ENCODE peak calls at places on chromosomes 6 and 20, in six cellular contexts. T, H, Z, S, A and Y are unnamed samples.

GRCh38 chr6:39225946-39226437 is 3.3 kb downstream of the KCNK5 start:
- DNase-seq in T (no peak), H (no peak), Z (no peak), S (no peak), A (no peak), Y (no peak)

GRCh38 chr6:2791124-2792050 is 26.2 kb downstream of the WRNIP1 start:
- DNase-seq in T (peak), H (peak), Z (peak), S (peak), A (peak), Y (peak)

GRCh38 chr20:17511401-17511800 is 19.8 kb downstream of the BFSP1 start:
- DNase-seq in T (no peak), H (no peak), Z (no peak), S (no peak), A (no peak), Y (no peak)

GRCh38 chr6:46648869-46649488 is 3.6 kb downstream of the CYP39A1 start:
- DNase-seq in T (peak), H (peak), Z (no peak), S (peak), A (no peak), Y (no peak)

GRCh38 chr6:110357696-110358535 is at the start of gene METTL24:
- DNase-seq in T (no peak), H (no peak), Z (no peak), S (no peak), A (no peak), Y (peak)

GRCh38 chr6:149939909-149940672 is 1.7 kb upstream of the ULBP2 start:
- DNase-seq in T (no peak), H (no peak), Z (no peak), S (no peak), A (no peak), Y (no peak)

GRCh38 chr6:25138024-25138696 is 141.0 kb upstream of the CARMIL1 start:
- DNase-seq in T (peak), H (peak), Z (peak), S (peak), A (peak), Y (peak)

GRCh38 chr6:72683797-72684196 is 61.9 kb downstream of the KCNQ5 start:
- DNase-seq in T (no peak), H (no peak), Z (no peak), S (no peak), A (no peak), Y (peak)

GRCh38 chr20:49508435-49509199 is 26.1 kb upstream of the KCNB1 start:
- DNase-seq in T (peak), H (peak), Z (no peak), S (peak), A (peak), Y (peak)

GRCh38 chr6:11419763-11420453 is 117.6 kb upstream of the TMEM170B start:
- DNase-seq in T (no peak), H (no peak), Z (no peak), S (no peak), A (no peak), Y (no peak)

GRCh38 chr20:48538856-48539255 is 288.9 kb downstream of the PREX1 start:
- DNase-seq in T (no peak), H (peak), Z (no peak), S (peak), A (no peak), Y (no peak)

GRCh38 chr6:134774244-134774643 is 175.7 kb downstream of the ALDH8A1 start:
- DNase-seq in T (peak), H (peak), Z (peak), S (peak), A (peak), Y (no peak)

GRCh38 chr20:36645998-36646397 is at the start of gene SLA2:
- DNase-seq in T (no peak), H (no peak), Z (no peak), S (no peak), A (no peak), Y (peak)

GRCh38 chr6:3360727-3361045 is 96.2 kb downstream of the SLC22A23 start:
- DNase-seq in T (no peak), H (no peak), Z (no peak), S (no peak), A (no peak), Y (no peak)

GRCh38 chr6:72588155-72588554 is 33.7 kb upstream of the KCNQ5 start:
- DNase-seq in T (no peak), H (no peak), Z (no peak), S (no peak), A (no peak), Y (no peak)

GRCh38 chr6:168029459-168030217 is 32.2 kb downstream of the KIF25 start:
- DNase-seq in T (peak), H (no peak), Z (no peak), S (no peak), A (no peak), Y (no peak)

GRCh38 chr6:48628316-48628715 is 517.3 kb upstream of the PTCHD4 start:
- DNase-seq in T (no peak), H (no peak), Z (peak), S (no peak), A (peak), Y (no peak)

GRCh38 chr6:116444092-116444491 is 17.1 kb upstream of the CALHM6 start:
- DNase-seq in T (peak), H (peak), Z (no peak), S (peak), A (peak), Y (peak)

GRCh38 chr6:156876302-156876701 is 99.1 kb downstream of the ARID1B start:
- DNase-seq in T (no peak), H (no peak), Z (no peak), S (no peak), A (no peak), Y (no peak)

GRCh38 chr20:43727980-43728590 is 1.3 kb upstream of the GTSF1L start:
- DNase-seq in T (no peak), H (no peak), Z (no peak), S (peak), A (no peak), Y (no peak)

GRCh38 chr20:18496042-18496441 is 983 bp downstream of the RBBP9 start:
- DNase-seq in T (peak), H (no peak), Z (no peak), S (peak), A (no peak), Y (no peak)

GRCh38 chr20:35473684-35474083 is 18.3 kb downstream of the CEP250 start:
- DNase-seq in T (no peak), H (no peak), Z (no peak), S (no peak), A (no peak), Y (no peak)

GRCh38 chr20:11229772-11230171 is 556.0 kb upstream of the JAG1 start:
- DNase-seq in T (peak), H (peak), Z (peak), S (peak), A (peak), Y (no peak)

GRCh38 chr6:1595271-1596087 is 14.2 kb upstream of the FOXC1 start:
- DNase-seq in T (no peak), H (no peak), Z (no peak), S (no peak), A (no peak), Y (no peak)

GRCh38 chr20:48711044-48711428 is 116.8 kb downstream of the PREX1 start:
- DNase-seq in T (no peak), H (no peak), Z (no peak), S (no peak), A (no peak), Y (no peak)

GRCh38 chr6:79504372-79504771 is 32.9 kb downstream of the LCA5 start:
- DNase-seq in T (no peak), H (no peak), Z (no peak), S (no peak), A (no peak), Y (no peak)

GRCh38 chr6:45112711-45113110 is 215.4 kb upstream of the RUNX2 start:
- DNase-seq in T (no peak), H (no peak), Z (no peak), S (no peak), A (no peak), Y (no peak)

GRCh38 chr6:136030131-136030530 is 178.6 kb downstream of the PDE7B start:
- DNase-seq in T (no peak), H (no peak), Z (peak), S (no peak), A (no peak), Y (no peak)

GRCh38 chr6:129206761-129207330 is 323.9 kb downstream of the LAMA2 start:
- DNase-seq in T (no peak), H (no peak), Z (no peak), S (no peak), A (no peak), Y (no peak)

GRCh38 chr6:64477311-64477850 is 841.8 kb downstream of the PHF3 start:
- DNase-seq in T (no peak), H (no peak), Z (no peak), S (no peak), A (peak), Y (no peak)

GRCh38 chr20:43904195-43904594 is 10.5 kb upstream of the TOX2 start:
- DNase-seq in T (no peak), H (no peak), Z (no peak), S (no peak), A (no peak), Y (no peak)

GRCh38 chr6:30855429-30856069 is 28.8 kb upstream of the DDR1 start:
- DNase-seq in T (no peak), H (no peak), Z (no peak), S (no peak), A (no peak), Y (no peak)

DNA sequence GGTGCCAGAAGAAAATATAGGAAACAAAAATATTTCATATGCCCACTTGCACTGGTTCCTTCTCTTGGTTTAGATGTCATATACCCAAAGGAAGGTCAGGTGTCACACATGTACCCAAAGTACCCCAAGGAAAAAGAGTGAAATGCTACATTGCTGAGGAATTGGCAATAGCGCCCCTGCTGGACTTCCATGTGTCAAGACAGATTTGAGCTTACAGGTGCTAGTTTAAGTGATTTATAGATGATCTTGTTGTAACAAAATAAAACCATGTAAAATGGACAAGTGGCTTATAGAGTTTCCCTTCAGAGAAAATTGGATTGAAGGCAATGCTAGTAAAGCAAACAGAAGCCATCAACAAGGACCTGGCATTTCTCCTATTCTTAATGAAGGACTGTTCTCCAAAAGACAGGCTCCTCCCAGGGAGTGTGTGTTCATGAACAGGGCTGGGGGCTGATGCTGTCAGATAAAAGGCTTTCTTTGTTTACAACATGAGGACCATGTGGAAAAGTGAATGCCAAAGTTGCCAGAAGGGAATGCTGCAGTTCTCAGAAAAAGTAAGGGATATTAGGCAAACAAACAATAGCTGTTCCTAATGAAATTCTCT is 64.3 kb upstream of the PAK5 start:
- DNase-seq in T (peak), H (no peak), Z (no peak), S (peak), A (peak), Y (no peak)
- TF ChIP-seq CTCF in T (peak), H (peak), Z (peak), S (peak), A (peak), Y (peak)

DNA sequence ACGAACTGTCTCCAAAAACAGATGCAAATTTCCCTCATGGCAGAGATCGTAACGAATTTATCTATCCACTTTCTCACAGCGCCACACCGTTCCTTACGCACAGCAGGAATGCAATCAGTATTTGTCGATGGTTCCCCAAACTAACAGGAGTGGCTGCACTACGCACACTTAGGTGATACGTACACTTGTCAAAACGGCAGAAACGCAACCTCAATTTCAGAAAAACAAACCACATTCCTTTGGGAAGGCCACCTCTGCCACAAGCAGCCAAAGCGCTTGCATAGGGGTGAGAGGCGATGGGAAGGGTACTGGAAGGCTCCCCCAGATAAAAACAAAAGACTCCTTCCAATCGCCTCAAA is 638 bp downstream of the MDN1 start:
- DNase-seq in T (peak), H (peak), Z (no peak), S (peak), A (peak), Y (no peak)
- TF ChIP-seq CTCF in T (no peak), H (no peak), Z (no peak), S (no peak), A (no peak), Y (no peak)

DNA sequence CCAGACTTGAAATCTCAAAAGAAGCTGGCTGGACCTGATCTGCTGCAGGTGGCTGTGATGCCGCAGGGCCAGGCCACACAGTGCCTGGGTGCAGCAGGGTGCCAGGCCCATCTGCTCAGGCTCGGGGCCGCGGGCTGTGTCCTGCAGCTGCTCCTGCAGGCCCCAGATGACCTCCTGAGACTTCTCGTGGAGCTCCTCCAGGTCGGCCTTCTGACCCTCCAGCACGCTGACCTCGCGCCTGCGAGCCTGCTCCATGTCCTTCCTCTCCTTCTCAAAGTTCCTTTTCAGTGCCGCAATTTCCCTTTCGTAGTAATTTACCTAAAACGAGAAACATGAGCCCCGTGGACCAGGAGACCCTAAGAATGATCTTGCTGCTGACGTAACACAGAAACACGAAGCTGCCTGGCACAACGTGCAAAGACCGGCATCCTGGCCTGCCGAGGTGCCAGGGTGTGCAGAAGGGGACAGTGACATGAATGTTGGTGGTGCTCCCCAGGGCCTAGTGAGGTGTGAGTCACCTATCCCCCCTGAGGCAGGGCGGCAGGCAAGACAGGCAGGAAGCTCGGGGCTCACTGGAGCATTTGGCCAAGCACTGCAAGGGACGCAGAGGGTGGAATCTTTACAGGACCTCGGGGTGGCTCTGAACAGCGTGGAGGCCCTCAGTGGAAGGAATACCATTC is 71.6 kb downstream of the GINS1 start:
- DNase-seq in T (peak), H (no peak), Z (no peak), S (no peak), A (no peak), Y (no peak)
- TF ChIP-seq CTCF in T (no peak), H (no peak), Z (no peak), S (no peak), A (no peak), Y (no peak)

DNA sequence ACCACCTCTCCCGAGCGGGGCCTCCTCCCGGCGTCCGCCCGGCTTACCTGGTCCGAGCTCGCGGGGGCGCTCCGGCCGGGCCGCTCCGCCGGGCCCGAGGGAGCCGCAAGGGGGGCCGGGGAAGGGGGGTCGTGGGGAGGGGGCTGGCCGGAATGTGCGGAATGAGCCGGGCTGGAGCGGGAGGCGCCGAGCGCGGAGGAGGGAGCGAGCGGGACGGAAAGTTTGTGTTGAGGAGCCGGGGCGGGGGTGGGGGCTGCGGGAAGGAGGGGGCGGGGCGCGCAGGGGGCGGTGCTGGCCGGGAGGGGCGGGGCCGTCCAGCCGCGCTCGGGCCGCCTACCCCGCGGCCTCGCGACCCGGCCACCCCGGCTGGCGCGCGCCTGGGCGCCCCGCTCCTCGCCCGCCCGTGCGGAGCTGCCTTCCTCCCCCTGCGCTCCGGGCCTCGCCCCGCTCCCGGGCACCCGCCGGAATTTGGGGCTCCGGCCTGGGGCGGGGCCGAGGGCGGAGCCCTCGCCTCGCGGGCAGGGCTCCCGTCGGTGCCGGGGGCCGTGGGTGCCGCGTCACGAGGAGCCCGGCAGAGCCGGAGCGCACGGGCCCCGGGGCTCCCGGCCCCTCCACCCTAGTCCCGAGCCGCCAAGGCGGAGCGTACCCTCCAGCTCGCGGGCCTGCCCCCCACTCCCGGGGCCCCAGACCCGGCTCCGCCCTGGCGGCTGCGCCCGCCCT is at the start of gene TEAD3:
- DNase-seq in T (peak), H (peak), Z (no peak), S (peak), A (peak), Y (peak)
- TF ChIP-seq CTCF in T (no peak), H (no peak), Z (no peak), S (peak), A (no peak), Y (no peak)

GRCh38 chr20:6485376-6485775 is 282.1 kb upstream of the BMP2 start:
- DNase-seq in T (no peak), H (no peak), Z (no peak), S (no peak), A (no peak), Y (no peak)
- TF ChIP-seq CTCF in T (no peak), H (no peak), Z (no peak), S (no peak), A (no peak), Y (no peak)

DNA sequence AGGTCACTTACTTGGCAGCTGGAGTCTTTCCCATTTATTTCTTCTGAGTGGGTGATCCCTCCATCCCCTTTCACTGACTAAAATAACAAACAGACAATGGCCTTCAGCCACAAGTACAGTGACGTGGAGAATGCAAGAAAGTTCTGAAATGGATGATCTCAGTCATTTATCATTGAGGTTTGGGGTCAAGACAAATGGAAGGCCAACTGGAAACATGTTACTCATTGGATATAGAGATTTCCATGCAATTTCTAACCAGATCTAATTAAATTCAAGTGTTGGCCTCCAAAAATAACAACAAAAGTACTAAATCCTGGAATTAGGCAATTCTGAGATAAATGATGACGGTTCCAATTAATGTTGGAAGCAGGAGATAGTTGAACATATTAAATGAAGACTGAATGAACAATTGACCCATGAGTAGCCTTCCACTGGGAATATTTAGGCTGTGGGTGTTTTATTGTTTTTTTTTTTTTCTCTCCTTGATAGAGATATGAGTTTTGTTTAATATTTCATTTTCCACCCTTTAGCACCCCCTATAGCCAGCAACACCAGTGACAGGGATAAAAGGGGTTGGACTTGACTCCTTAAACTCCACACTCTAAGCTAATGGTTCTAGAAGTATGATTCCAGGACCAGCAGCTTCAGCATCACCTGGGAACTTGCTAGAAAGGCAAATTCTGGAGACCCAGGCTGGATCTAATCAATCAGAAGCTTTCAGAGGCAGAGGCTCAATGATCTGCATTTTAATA is 112.8 kb downstream of the BCAS1 start:
- DNase-seq in T (no peak), H (no peak), Z (no peak), S (peak), A (peak), Y (no peak)
- TF ChIP-seq CTCF in T (peak), H (no peak), Z (no peak), S (peak), A (peak), Y (no peak)

GRCh38 chr6:160138839-160139419 is 17.3 kb downstream of the SLC22A1 start:
- DNase-seq in T (no peak), H (no peak), Z (no peak), S (no peak), A (no peak), Y (no peak)

GRCh38 chr6:160137989-160138835 is 16.6 kb downstream of the SLC22A1 start:
- DNase-seq in T (peak), H (peak), Z (peak), S (peak), A (peak), Y (peak)

GRCh38 chr6:160137130-160137988 is 15.7 kb downstream of the SLC22A1 start:
- DNase-seq in T (no peak), H (no peak), Z (no peak), S (no peak), A (no peak), Y (no peak)

GRCh38 chr6:160141001-160141726 is 19.5 kb downstream of the SLC22A1 start:
- DNase-seq in T (peak), H (no peak), Z (peak), S (peak), A (peak), Y (no peak)

GRCh38 chr6:160139420-160139851 is 17.8 kb downstream of the SLC22A1 start:
- DNase-seq in T (peak), H (peak), Z (peak), S (peak), A (peak), Y (no peak)
- TF ChIP-seq CTCF in T (no peak), H (no peak), Z (no peak), S (no peak), A (no peak), Y (no peak)

DNA sequence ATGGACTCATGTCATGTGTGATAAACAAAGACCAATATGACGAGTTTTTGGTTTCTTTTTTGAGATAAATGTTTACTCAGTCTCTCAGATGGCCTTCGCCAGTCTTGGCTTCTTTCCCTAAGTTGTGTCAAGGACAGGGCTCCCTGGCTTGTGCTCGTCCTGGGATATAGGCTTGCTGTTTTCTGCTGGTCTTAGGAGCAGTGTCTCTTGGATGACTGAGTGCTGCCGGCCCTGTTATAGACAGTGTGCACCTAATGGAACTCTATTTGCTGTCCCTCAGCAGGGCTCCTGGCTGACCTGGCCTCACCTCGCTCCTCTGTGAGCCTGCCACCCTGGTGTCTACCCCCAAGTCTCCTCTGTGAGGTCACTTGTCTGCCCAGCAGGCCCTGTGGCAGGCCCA is 324.2 kb upstream of the SYNCRIP start:
- DNase-seq in T (no peak), H (no peak), Z (no peak), S (no peak), A (no peak), Y (no peak)
- TF ChIP-seq CTCF in T (no peak), H (no peak), Z (no peak), S (no peak), A (no peak), Y (no peak)